ENCODE peak calls at places on chromosomes 7 and 10, in four cellular contexts. V, M, A and Y are unnamed samples.

GRCh38 chr7:148156248-148156647 is 434.3 kb upstream of the C7orf33 start:
- DNase-seq in V (no peak), A (no peak), M (no peak), Y (no peak)

GRCh38 chr10:131088619-131089018 is 222.9 kb downstream of the TCERG1L start:
- DNase-seq in A (no peak), V (no peak), M (no peak), Y (no peak)

GRCh38 chr7:81574723-81575326 is 195.0 kb downstream of the HGF start:
- DNase-seq in V (no peak), M (no peak), A (no peak), Y (no peak)

GRCh38 chr7:100429637-100430449 is at the start of gene MEPCE:
- DNase-seq in V (peak; percentile 97), M (peak; percentile 98), A (peak; percentile 96), Y (peak; percentile 97)

GRCh38 chr7:143373255-143373794 is 7.8 kb upstream of the ZYX start:
- DNase-seq in M (no peak), A (no peak), V (no peak), Y (no peak)

GRCh38 chr10:95411635-95412034 is 120.8 kb upstream of the PDLIM1 start:
- DNase-seq in M (no peak), V (no peak), A (no peak), Y (no peak)

GRCh38 chr10:72333111-72334012 is 21.4 kb downstream of the DNAJB12 start:
- DNase-seq in A (no peak), V (no peak), M (no peak), Y (no peak)

GRCh38 chr10:50635286-50635685 is 11.5 kb upstream of the SGMS1 start:
- DNase-seq in V (no peak), A (no peak), M (no peak), Y (no peak)

GRCh38 chr7:68748934-68749695 is 849.2 kb upstream of the AUTS2 start:
- DNase-seq in A (no peak), M (no peak), V (no peak), Y (no peak)

GRCh38 chr10:36634916-36635315 is 490.5 kb upstream of the ANKRD30A start:
- DNase-seq in V (no peak), A (no peak), M (no peak), Y (no peak)

GRCh38 chr10:110158051-110159005 is 49.1 kb upstream of the MXI1 start:
- DNase-seq in M (no peak), V (peak; percentile 30), A (no peak), Y (no peak)

GRCh38 chr10:112344261-112344660 is 29.7 kb upstream of the ACSL5 start:
- DNase-seq in M (no peak), V (peak; percentile 23), A (no peak), Y (no peak)

GRCh38 chr7:112013262-112013661 is 192.9 kb downstream of the DOCK4 start:
- DNase-seq in M (no peak), A (no peak), V (no peak), Y (no peak)

GRCh38 chr10:127243490-127244272 is 47.3 kb upstream of the INSYN2A start:
- DNase-seq in A (no peak), M (peak; percentile 22), V (no peak), Y (no peak)

GRCh38 chr7:1301054-1301811 is 68.6 kb downstream of the UNCX start:
- DNase-seq in A (no peak), V (no peak), M (no peak), Y (no peak)

GRCh38 chr7:46385662-46386309 is 464.7 kb upstream of the IGFBP3 start:
- DNase-seq in M (no peak), A (no peak), V (no peak), Y (no peak)

GRCh38 chr10:76444034-76444800 is 1012.8 kb downstream of the LRMDA start:
- DNase-seq in V (peak; percentile 80), A (no peak), M (no peak), Y (no peak)

GRCh38 chr7:2980406-2981102 is 63.1 kb downstream of the CARD11 start:
- DNase-seq in M (no peak), A (no peak), V (no peak), Y (no peak)

GRCh38 chr7:117478796-117479479 is 887 bp upstream of the CFTR start:
- DNase-seq in V (no peak), M (no peak), A (no peak), Y (no peak)

GRCh38 chr7:749121-749520 is 22.0 kb upstream of the PRKAR1B start:
- DNase-seq in M (peak; percentile 75), V (peak; percentile 75), A (no peak), Y (peak; percentile 31)

GRCh38 chr7:98557538-98558031 is 59.5 kb upstream of the NPTX2 start:
- DNase-seq in V (no peak), A (no peak), M (no peak), Y (no peak)

GRCh38 chr7:30519122-30519521 is 14.5 kb upstream of the GGCT start:
- DNase-seq in M (no peak), A (no peak), V (no peak), Y (no peak)

GRCh38 chr10:7102557-7103349 is 308.1 kb downstream of the SFMBT2 start:
- DNase-seq in M (no peak), A (no peak), V (no peak), Y (no peak)

GRCh38 chr10:75226055-75226454 is 9.7 kb downstream of the COMTD1 start:
- DNase-seq in M (no peak), A (no peak), V (no peak), Y (no peak)

GRCh38 chr10:95214793-95215192 is 20.8 kb downstream of the ACSM6 start:
- DNase-seq in A (no peak), V (no peak), M (peak; percentile 14), Y (no peak)

GRCh38 chr10:110398419-110399162 is 93.9 kb upstream of the SMNDC1 start:
- DNase-seq in M (peak; percentile 12), A (no peak), V (peak; percentile 74), Y (peak; percentile 58)

GRCh38 chr10:105592468-105592867 is 951.4 kb downstream of the SORCS3 start:
- DNase-seq in M (no peak), V (no peak), A (no peak), Y (no peak)

GRCh38 chr10:70587045-70587658 is 15.4 kb downstream of the PRF1 start:
- DNase-seq in M (no peak), A (no peak), V (no peak), Y (no peak)

GRCh38 chr7:75950111-75950681 is 35.2 kb downstream of the POR start:
- DNase-seq in V (no peak), A (peak; percentile 41), M (no peak), Y (no peak)

GRCh38 chr10:60762554-60762953 is 15.7 kb upstream of the CDK1 start:
- DNase-seq in M (no peak), A (no peak), V (no peak), Y (no peak)

GRCh38 chr10:69716711-69717560 is 84.8 kb upstream of the COL13A1 start:
- DNase-seq in V (no peak), A (no peak), M (peak; percentile 69), Y (peak; percentile 77)

GRCh38 chr7:71221049-71221448 is 89.1 kb downstream of the GALNT17 start:
- DNase-seq in V (no peak), A (no peak), M (no peak), Y (no peak)

GRCh38 chr10:124342821-124343170 is 75.9 kb downstream of the OAT start:
- DNase-seq in A (no peak), M (no peak), V (no peak), Y (no peak)

GRCh38 chr10:23656735-23657134 is 217.9 kb downstream of the OTUD1 start:
- DNase-seq in V (no peak), M (no peak), A (no peak), Y (no peak)

GRCh38 chr7:116122972-116123595 is 87.3 kb upstream of the TES start:
- DNase-seq in A (no peak), M (peak; percentile 13), V (no peak), Y (no peak)

GRCh38 chr7:78742694-78743093 is 710.8 kb downstream of the MAGI2 start:
- DNase-seq in A (no peak), V (no peak), M (no peak), Y (no peak)

GRCh38 chr7:137337902-137338301 is 5.6 kb downstream of the PTN start:
- DNase-seq in A (no peak), V (no peak), M (no peak), Y (no peak)

GRCh38 chr7:137331378-137331777 is 12.2 kb downstream of the PTN start:
- DNase-seq in M (no peak), V (no peak), A (no peak), Y (no peak)

DNA sequence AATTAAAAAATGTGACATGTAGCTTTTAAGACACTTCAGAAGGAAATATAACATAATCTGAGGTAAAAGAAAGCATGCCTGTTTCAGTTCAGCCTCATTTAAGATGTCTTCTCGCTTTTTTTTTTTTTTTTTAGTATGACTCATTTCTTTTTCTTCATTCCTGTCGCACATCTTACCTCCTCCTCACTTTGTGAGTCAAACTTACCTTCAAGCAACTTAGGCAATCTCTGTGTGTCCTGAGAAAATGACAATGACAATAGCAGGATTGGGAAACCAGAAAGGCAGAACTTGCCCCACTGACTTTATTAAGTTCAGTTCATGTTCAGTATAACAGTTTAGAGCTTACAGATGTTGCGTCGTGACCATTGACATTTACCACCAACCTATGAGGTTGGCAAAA is 7.7 kb downstream of the PTN start:
- DNase-seq in A (no peak), V (no peak), M (no peak), Y (no peak)
- TF ChIP-seq CTCF in A (no peak), V (no peak), M (no peak), Y (no peak)

GRCh38 chr7:127699853-127700252 is 47.9 kb downstream of the SND1 start:
- DNase-seq in M (no peak), A (no peak), V (no peak), Y (no peak)
- H3K36me3 ChIP-seq in M (peaks cover 30% of the 10 kb centered on the region), A (peaks cover 100% of the 10 kb centered on the region), V (peaks cover 53% of the 10 kb centered on the region), Y (peaks cover 85% of the 10 kb centered on the region)

GRCh38 chr10:11329055-11329673 is 282.3 kb downstream of the USP6NL start:
- DNase-seq in M (no peak), A (no peak), V (no peak), Y (no peak)
- H3K4me3 ChIP-seq in M (no peak overlapping the region), A (no peak overlapping the region), V (no peak overlapping the region), Y (no peak overlapping the region)

GRCh38 chr10:58206251-58206650 is 61.4 kb downstream of the IPMK start:
- DNase-seq in V (no peak), M (no peak), A (no peak), Y (no peak)

GRCh38 chr10:58209669-58210068 is 58.0 kb downstream of the IPMK start:
- DNase-seq in M (peak; percentile 76), A (peak; percentile 49), V (no peak), Y (no peak)

GRCh38 chr10:58212622-58213021 is 55.1 kb downstream of the IPMK start:
- DNase-seq in M (no peak), A (no peak), V (no peak), Y (no peak)

GRCh38 chr10:58210160-58210559 is 57.5 kb downstream of the IPMK start:
- DNase-seq in V (no peak), A (no peak), M (no peak), Y (no peak)
- TF ChIP-seq CTCF in V (no peak), A (no peak), M (no peak), Y (no peak)